ENCODE peak calls at places on chromosomes 13 and 19, in ten cellular contexts. P is left ventricle myocardium inferior, E is Panc1, B is fibroblast of pulmonary artery, R is left lung, M is fibroblast of villous mesenchyme, O is kidney epithelial cell, W is GM12865, U is ovary, N is HFF-Myc. S is an unnamed sample.

GRCh38 chr19:20060282-20060681 is 17.5 kb upstream of the ZNF90 start:
- DNase-seq in P (no peak), E (no peak), B (no peak), R (no peak), M (no peak), O (no peak), W (no peak), U (no peak), N (no peak), S (no peak)

GRCh38 chr13:52784591-52785340 is 45.1 kb upstream of the CNMD start:
- DNase-seq in P (no peak), E (no peak), B (no peak), R (no peak), M (no peak), O (no peak), W (no peak), U (no peak), N (no peak), S (no peak)

GRCh38 chr19:43782689-43783231 is 2.0 kb upstream of the KCNN4 start:
- DNase-seq in P (no peak), E (no peak), B (no peak), R (no peak), M (no peak), O (no peak), W (peak; percentile 66), U (no peak), N (no peak), S (no peak)

GRCh38 chr13:67549331-67549730 is 319.2 kb upstream of the PCDH9 start:
- DNase-seq in P (no peak), E (no peak), B (peak; percentile 28), R (no peak), M (no peak), O (peak; percentile 51), W (no peak), U (no peak), N (no peak), S (peak; percentile 95)

GRCh38 chr19:15378529-15379082 is 981 bp downstream of the AKAP8 start:
- DNase-seq in P (peak; percentile 45), E (no peak), B (peak; percentile 56), R (peak; percentile 85), M (peak; percentile 70), O (no peak), W (peak; percentile 79), U (no peak), N (no peak), S (peak; percentile 38)

GRCh38 chr13:44267966-44268365 is 105.7 kb upstream of the SERP2 start:
- DNase-seq in P (no peak), E (no peak), B (peak; percentile 90), R (no peak), M (peak; percentile 90), O (no peak), W (no peak), U (no peak), N (no peak), S (peak; percentile 81)

GRCh38 chr19:2215281-2215751 is 20.8 kb downstream of the PLEKHJ1 start:
- DNase-seq in P (no peak), E (no peak), B (no peak), R (no peak), M (no peak), O (no peak), W (no peak), U (no peak), N (no peak), S (no peak)

GRCh38 chr19:18000981-18001836 is 6.8 kb upstream of the ARRDC2 start:
- DNase-seq in P (peak; percentile 91), E (no peak), B (peak; percentile 81), R (peak; percentile 97), M (peak; percentile 76), O (no peak), W (peak; percentile 90), U (peak; percentile 84), N (no peak), S (peak; percentile 90)

DNA sequence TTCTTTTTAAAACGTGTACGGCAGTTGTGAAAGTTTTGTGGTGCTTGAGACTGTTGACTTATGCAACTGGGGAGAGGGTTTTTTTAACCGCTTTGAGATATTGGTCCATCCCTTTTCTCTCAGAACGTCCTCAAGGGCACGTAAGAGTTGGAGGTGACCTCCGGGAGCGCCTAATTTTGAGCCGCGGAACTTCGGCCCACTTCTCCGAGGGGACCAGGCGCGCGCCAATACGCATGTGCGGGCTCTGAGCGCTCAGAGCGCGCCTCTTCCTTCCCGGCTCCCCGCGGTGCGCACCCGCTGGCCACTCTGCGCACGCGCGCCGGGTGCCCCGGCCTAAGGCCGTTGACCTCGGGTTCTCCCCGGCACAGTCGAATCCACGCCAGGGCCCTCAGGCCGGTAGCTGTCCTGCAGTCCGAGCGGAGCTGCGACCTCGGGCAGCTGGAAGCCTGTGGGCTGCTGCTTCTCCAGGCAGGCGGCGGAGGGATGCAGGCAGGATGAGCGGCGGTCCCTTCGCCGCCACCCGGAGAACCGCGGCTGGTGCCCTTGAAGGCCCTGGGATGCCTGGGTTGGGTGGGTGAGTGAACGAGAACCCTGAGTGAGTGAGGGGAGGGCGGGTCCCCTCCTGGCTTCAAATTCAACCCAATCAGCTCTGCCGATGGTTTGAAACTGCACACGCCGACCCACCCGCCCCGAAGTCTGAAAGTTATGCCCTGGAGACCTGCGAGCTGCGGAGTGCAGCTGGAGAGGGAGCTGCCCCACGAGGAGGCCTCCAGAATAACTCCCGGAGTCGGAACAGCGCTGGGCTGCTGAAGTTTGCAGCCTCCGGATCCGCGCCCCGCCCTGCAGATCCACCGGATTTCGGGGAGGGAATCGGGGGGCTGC is 7.3 kb downstream of the POU4F1 start:
- DNase-seq in P (no peak), E (no peak), B (no peak), R (peak; percentile 67), M (no peak), O (no peak), W (no peak), U (no peak), N (no peak), S (no peak)
- H3K4me3 ChIP-seq in P (peak overlapping the region; percentile 54), E (no peak overlapping the region), B (no peak overlapping the region), R (no peak overlapping the region), M (peak overlapping the region; percentile 12), O (no peak overlapping the region), W (no peak overlapping the region), U (no peak overlapping the region), N (no peak overlapping the region), S (no peak overlapping the region)

DNA sequence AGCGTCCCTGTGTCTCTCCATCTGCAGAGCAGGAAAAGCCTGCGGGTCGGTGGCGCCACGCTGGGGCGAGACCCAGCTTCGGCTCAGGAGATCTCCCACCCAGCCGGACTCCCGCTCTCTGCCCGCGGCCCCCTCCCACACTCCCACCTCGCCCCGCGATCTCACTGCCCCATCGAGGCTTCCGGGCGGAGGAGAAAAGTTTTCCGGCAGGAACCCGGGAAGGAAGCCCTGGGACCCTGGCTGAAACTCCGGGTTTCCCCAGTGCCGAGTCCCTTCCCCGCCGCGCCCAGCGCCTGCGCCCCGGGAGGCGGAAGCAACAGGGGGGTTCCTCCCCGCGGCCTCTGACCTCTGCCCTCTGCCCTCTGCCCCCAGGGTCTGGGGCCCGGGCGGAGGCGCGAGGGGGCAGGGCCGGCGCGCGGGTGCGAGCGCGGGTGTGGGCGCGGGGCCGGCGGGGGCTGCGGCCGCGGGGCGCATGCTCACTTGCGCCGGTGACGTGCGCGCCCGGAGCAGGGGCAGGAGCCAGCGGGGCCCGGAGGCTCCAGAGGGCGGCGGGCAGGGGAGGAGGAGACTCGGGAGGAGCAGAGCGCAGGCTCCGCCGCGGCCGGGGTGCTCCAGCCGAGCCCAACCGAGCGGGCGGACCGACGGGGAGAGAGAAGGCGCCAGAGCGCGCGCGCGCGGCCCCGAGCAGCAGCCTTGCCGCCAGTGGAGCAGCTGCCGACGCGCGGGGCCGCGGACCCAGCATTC is at the start of gene ATP11A:
- DNase-seq in P (peak; percentile 95), E (no peak), B (peak; percentile 93), R (peak; percentile 99), M (peak; percentile 92), O (peak; percentile 52), W (peak; percentile 93), U (peak; percentile 95), N (peak; percentile 41), S (peak; percentile 89)
- TF ChIP-seq CTCF in P (no peak), E (no peak), B (no peak), R (no peak), M (peak; percentile 4), O (peak; percentile 25), W (no peak), U (no peak), N (no peak), S (no peak)

DNA sequence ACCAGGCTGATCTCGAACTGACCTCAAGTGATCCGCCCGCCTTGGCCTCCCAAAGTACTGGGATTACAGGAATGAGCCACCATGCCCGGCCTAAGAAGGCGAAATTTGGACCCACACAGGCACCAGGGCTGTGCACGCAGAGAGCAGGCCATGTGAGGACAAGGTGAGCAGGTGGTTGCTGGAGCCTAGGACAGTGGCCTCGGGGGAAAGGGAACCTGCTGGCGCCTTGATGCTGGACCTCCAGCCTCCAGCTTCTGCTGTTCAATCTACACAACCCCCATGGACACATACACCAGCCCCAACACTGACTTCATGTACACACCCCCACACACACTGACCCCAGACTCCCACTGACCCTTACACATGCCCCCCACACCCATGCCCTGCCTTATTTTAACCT is 41.8 kb upstream of the CCNE1 start:
- DNase-seq in P (no peak), E (no peak), B (no peak), R (peak; percentile 31), M (no peak), O (no peak), W (no peak), U (no peak), N (no peak), S (no peak)
- H3K4me3 ChIP-seq in P (no peak overlapping the region), E (no peak overlapping the region), B (no peak overlapping the region), R (no peak overlapping the region), M (no peak overlapping the region), O (no peak overlapping the region), W (no peak overlapping the region), U (no peak overlapping the region), N (no peak overlapping the region), S (no peak overlapping the region)

GRCh38 chr19:47428177-47428894 is 9.0 kb upstream of the MEIS3 start:
- DNase-seq in P (peak; percentile 85), E (peak; percentile 48), B (peak; percentile 99), R (no peak), M (peak; percentile 100), O (peak; percentile 78), W (peak; percentile 96), U (peak; percentile 86), N (peak; percentile 88), S (peak; percentile 88)

GRCh38 chr19:47432499-47432898 is 13.2 kb upstream of the MEIS3 start:
- DNase-seq in P (no peak), E (no peak), B (no peak), R (no peak), M (no peak), O (no peak), W (no peak), U (no peak), N (no peak), S (no peak)

GRCh38 chr19:47429140-47429793 is 9.9 kb upstream of the MEIS3 start:
- DNase-seq in P (no peak), E (no peak), B (no peak), R (no peak), M (no peak), O (no peak), W (no peak), U (no peak), N (no peak), S (no peak)

GRCh38 chr19:47432091-47432490 is 12.8 kb upstream of the MEIS3 start:
- DNase-seq in P (no peak), E (no peak), B (no peak), R (no peak), M (no peak), O (no peak), W (no peak), U (no peak), N (no peak), S (no peak)

DNA sequence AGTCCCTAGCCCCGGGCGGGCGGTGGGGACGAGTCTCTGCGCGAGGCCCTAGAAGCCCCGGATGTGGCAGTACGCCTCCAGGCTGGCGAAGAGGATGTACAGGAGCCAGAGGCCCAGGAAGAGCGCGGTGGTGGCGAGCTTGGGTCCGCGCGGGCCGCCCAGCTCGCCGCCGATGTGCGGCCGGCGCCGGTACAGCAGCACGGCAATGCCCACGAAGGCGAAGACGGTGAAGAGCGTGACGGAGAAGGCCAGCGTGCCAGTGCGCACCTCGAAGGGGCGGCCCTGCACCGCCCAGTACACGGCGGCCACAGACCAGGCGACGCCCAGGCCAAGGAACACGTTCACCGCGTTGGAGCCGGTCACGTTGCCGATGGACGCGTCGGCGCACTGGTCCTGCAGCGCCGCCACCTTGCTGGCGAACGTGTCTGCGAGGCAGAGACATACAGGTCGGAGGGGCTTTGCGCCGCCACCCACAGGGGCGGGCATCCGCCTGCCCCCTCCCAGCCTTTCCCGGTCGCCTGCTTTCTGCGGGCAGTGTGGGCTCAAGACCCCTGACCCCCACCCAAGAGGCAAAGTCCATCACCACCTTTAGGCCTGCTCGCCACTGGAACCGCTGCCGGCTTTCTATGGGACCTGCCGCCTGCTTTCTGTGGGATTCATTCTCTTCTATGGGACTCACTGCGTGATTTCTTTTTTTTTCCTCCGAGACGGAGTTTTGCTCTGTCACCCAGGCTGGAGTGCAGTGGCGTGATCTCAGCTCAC is 10.9 kb upstream of the MEIS3 start:
- DNase-seq in P (no peak), E (no peak), B (peak; percentile 51), R (no peak), M (peak; percentile 57), O (no peak), W (peak; percentile 38), U (no peak), N (no peak), S (peak; percentile 38)
- TF ChIP-seq CTCF in P (peak; percentile 30), E (peak; percentile 32), B (peak; percentile 5), R (peak; percentile 33), M (no peak), O (peak; percentile 28), W (no peak), U (no peak), N (peak; percentile 9), S (no peak)